ENCODE peak calls at places on chromosomes 16 and 17, in nine cellular contexts. L is colonic mucosa, Q is fibroblast of villous mesenchyme, A is spleen, N is heart left ventricle, O is right lobe of liver, E is hepatocyte, U is uterus, T is AG04450. H is an unnamed sample.

GRCh38 chr16:27429981-27430441 is 28.0 kb downstream of the IL21R start:
- DNase-seq in O (no peak), U (no peak), Q (no peak), N (no peak), A (peak), L (peak), E (no peak), T (no peak), H (no peak)

GRCh38 chr17:41651625-41652460 is 27.5 kb upstream of the KRT17 start:
- DNase-seq in N (peak), Q (no peak), U (no peak), O (no peak), A (peak), T (no peak), L (peak), E (peak), H (no peak)

GRCh38 chr17:77507116-77507885 is 366.5 kb downstream of the SEC14L1 start:
- DNase-seq in N (no peak), Q (no peak), T (no peak), U (peak), O (peak), A (peak), E (peak), L (no peak), H (no peak)

GRCh38 chr17:38579934-38580333 is 25.8 kb downstream of the SRCIN1 start:
- DNase-seq in N (no peak), L (no peak), O (no peak), U (no peak), A (no peak), T (no peak), E (peak), Q (peak), H (no peak)

GRCh38 chr17:45777388-45777787 is 6.7 kb upstream of the CRHR1 start:
- DNase-seq in L (no peak), A (no peak), O (no peak), U (no peak), T (no peak), E (no peak), Q (no peak), N (no peak), H (no peak)

GRCh38 chr16:90020838-90021382 is 1.7 kb upstream of the DBNDD1 start:
- DNase-seq in A (no peak), O (no peak), L (no peak), U (no peak), N (no peak), E (no peak), T (peak), Q (no peak), H (no peak)

GRCh38 chr16:87131061-87131995 is 185.9 kb downstream of the C16orf95 start:
- DNase-seq in O (no peak), Q (no peak), A (no peak), L (no peak), T (no peak), N (no peak), U (no peak), E (no peak), H (no peak)

GRCh38 chr16:85264752-85265151 is 152.5 kb upstream of the CIBAR2 start:
- DNase-seq in A (no peak), Q (no peak), T (no peak), L (no peak), E (no peak), U (no peak), N (no peak), O (no peak), H (no peak)

GRCh38 chr17:43852571-43852970 is 5.6 kb downstream of the CD300LG start:
- DNase-seq in A (no peak), O (no peak), T (no peak), U (no peak), N (no peak), E (no peak), Q (no peak), L (no peak), H (no peak)

GRCh38 chr17:79192503-79193500 is 118.2 kb downstream of the ENGASE start:
- DNase-seq in L (no peak), N (no peak), T (no peak), A (no peak), E (peak), U (no peak), O (no peak), Q (peak), H (no peak)

GRCh38 chr16:81752225-81752875 is 26.7 kb upstream of the PLCG2 start:
- DNase-seq in E (no peak), Q (no peak), N (peak), A (peak), T (no peak), U (no peak), L (peak), O (peak), H (no peak)

GRCh38 chr16:72099377-72099818 is 5.8 kb downstream of the DHX38 start:
- DNase-seq in N (no peak), E (peak), Q (peak), O (no peak), T (no peak), L (peak), U (no peak), A (no peak), H (no peak)

GRCh38 chr17:76382803-76383644 is 1.4 kb upstream of the SPHK1 start:
- DNase-seq in U (no peak), E (peak), N (peak), O (peak), Q (peak), L (peak), T (no peak), A (peak), H (no peak)

GRCh38 chr17:73304971-73305786 is 6.6 kb downstream of the CDC42EP4 start:
- DNase-seq in U (peak), N (peak), E (peak), L (peak), A (peak), O (no peak), T (no peak), Q (peak), H (no peak)

GRCh38 chr16:34803683-34804416 is 1344.4 kb downstream of the TP53TG3F start:
- DNase-seq in T (no peak), O (peak), Q (no peak), U (no peak), E (peak), A (peak), N (peak), L (no peak), H (no peak)

GRCh38 chr17:14755002-14755401 is 454.1 kb downstream of the HS3ST3B1 start:
- DNase-seq in A (no peak), O (no peak), E (peak), T (no peak), Q (peak), U (no peak), L (no peak), N (no peak), H (no peak)

GRCh38 chr17:67027031-67027628 is 17.2 kb upstream of the CACNG1 start:
- DNase-seq in O (no peak), A (no peak), T (no peak), L (no peak), N (no peak), E (no peak), Q (no peak), U (no peak), H (no peak)

GRCh38 chr17:78347453-78347852 is 12.4 kb downstream of the SOCS3 start:
- DNase-seq in N (peak), L (no peak), U (no peak), Q (no peak), A (no peak), O (no peak), E (no peak), T (no peak), H (no peak)

GRCh38 chr16:67540756-67541155 is 12.1 kb downstream of the RIPOR1 start:
- DNase-seq in U (no peak), N (no peak), E (no peak), T (no peak), A (no peak), Q (no peak), O (peak), L (no peak), H (no peak)

GRCh38 chr17:40174528-40174927 is 2.7 kb upstream of the RAPGEFL1 start:
- DNase-seq in T (no peak), A (no peak), O (no peak), Q (no peak), L (no peak), E (no peak), N (no peak), U (no peak), H (no peak)

GRCh38 chr17:4986951-4987766 is at the start of gene CAMTA2:
- DNase-seq in A (peak), O (peak), E (peak), L (peak), U (peak), N (peak), T (no peak), Q (peak), H (peak)

GRCh38 chr17:31320791-31321190 is 631 bp downstream of the EVI2A start:
- DNase-seq in E (no peak), Q (peak), T (no peak), L (no peak), O (no peak), A (no peak), N (no peak), U (no peak), H (no peak)
- H3K4me3 ChIP-seq in E (no peak), Q (no peak), T (no peak), L (peak), O (peak), A (peak), N (no peak), U (no peak), H (no peak)

GRCh38 chr16:75208242-75208825 is 1.4 kb upstream of the CTRB2 start:
- DNase-seq in N (peak), A (no peak), E (no peak), U (no peak), L (no peak), O (no peak), T (no peak), Q (no peak), H (no peak)

GRCh38 chr16:75207831-75208230 is 870 bp upstream of the CTRB2 start:
- DNase-seq in T (no peak), Q (no peak), A (no peak), N (peak), O (no peak), L (no peak), E (no peak), U (no peak), H (no peak)

GRCh38 chr16:75208861-75209505 is 2.0 kb upstream of the CTRB2 start:
- DNase-seq in T (no peak), Q (no peak), L (no peak), A (no peak), E (no peak), O (no peak), N (peak), U (no peak), H (no peak)

GRCh38 chr16:75204410-75204758 is 2.6 kb downstream of the CTRB2 start:
- DNase-seq in L (no peak), E (no peak), N (peak), A (no peak), U (no peak), Q (no peak), O (peak), T (no peak), H (no peak)

GRCh38 chr16:75206749-75207451 is at the start of gene CTRB2:
- DNase-seq in N (peak), O (peak), U (no peak), Q (no peak), E (no peak), L (no peak), T (no peak), A (no peak), H (no peak)
- TF ChIP-seq CTCF in N (no peak), O (no peak), U (no peak), Q (no peak), E (no peak), L (no peak), T (no peak), A (no peak), H (no peak)

GRCh38 chr16:88701541-88702363 is 4.5 kb downstream of the RNF166 start:
- DNase-seq in U (no peak), E (no peak), L (no peak), O (no peak), N (no peak), T (no peak), Q (no peak), A (peak), H (no peak)

GRCh38 chr16:88705076-88705684 is 1.0 kb downstream of the RNF166 start:
- DNase-seq in T (no peak), A (peak), N (no peak), L (no peak), Q (peak), E (no peak), O (no peak), U (no peak), H (no peak)

GRCh38 chr16:88702364-88703210 is 3.6 kb downstream of the RNF166 start:
- DNase-seq in Q (no peak), L (no peak), A (peak), O (no peak), E (no peak), T (no peak), U (no peak), N (no peak), H (no peak)

GRCh38 chr16:88705746-88706287 is 391 bp downstream of the RNF166 start:
- DNase-seq in Q (no peak), N (no peak), E (peak), L (no peak), O (no peak), A (peak), U (no peak), T (no peak), H (no peak)

GRCh38 chr16:88703486-88704309 is 2.5 kb downstream of the RNF166 start:
- DNase-seq in O (peak), U (no peak), A (peak), L (no peak), Q (no peak), E (no peak), T (no peak), N (peak), H (no peak)
- H3K4me3 ChIP-seq in O (peak), U (no peak), A (peak), L (peak), Q (no peak), E (no peak), T (no peak), N (no peak), H (no peak)

DNA sequence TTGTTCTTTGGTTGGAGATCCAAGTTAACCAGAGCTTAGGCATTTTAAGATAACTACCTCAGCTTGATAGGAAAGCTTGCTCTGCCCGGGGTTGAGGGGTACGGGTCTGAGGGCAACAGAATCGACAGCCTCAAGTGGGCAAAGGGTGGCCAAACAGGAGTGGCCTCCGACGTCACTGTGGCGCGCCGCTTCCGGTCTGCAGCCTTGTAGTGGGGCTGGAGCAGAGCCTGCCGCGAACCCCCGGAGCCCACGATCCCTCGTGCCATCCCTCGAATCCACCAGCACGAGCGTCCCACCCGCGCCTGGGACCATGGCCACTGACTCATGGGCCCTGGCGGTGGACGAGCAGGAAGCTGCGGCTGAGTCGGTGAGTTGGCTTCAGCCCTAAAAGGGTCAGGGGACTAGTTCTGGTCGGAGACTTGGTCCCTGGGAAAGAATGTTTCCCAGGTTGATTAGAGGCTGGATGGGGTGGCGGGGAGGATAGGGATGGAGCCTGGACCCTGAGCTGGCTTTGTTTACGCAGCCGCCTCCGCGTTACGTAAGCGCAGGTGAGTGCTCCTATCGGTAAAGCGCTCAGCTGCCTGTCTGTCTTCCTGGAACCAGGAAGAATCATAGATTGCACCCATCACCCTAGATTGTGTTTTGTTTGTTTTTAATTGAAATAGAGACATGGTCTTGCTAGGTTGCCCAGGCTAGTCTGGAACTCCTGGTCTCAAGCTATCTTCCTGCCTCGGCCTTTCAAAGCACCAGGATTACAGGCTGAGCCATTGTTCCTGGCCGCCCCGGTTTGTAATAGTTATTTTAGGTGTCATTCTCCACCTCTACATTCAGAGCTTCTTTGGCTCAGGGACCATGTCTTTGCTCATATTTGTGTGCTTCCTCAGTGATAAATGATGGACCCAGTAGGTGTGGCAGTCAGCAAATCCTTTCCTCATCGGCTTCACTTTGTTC is at the start of gene DDX19B:
- DNase-seq in U (peak), N (peak), T (no peak), O (peak), E (peak), L (peak), Q (peak), A (peak), H (peak)
- TF ChIP-seq CTCF in U (no peak), N (no peak), T (peak), O (peak), E (no peak), L (no peak), Q (peak), A (no peak), H (no peak)

GRCh38 chr17:74451557-74451956 is 14.9 kb upstream of the CD300A start:
- DNase-seq in O (no peak), L (no peak), U (no peak), Q (no peak), N (no peak), A (no peak), T (no peak), E (no peak), H (no peak)

GRCh38 chr17:74454197-74455024 is 12.0 kb upstream of the CD300A start:
- DNase-seq in A (peak), E (peak), N (no peak), O (peak), L (peak), Q (peak), U (peak), T (peak), H (peak)

GRCh38 chr17:74452027-74452840 is 14.2 kb upstream of the CD300A start:
- DNase-seq in E (no peak), O (no peak), N (peak), A (no peak), Q (no peak), U (no peak), T (no peak), L (peak), H (no peak)

GRCh38 chr17:74453665-74454196 is 12.7 kb upstream of the CD300A start:
- DNase-seq in A (no peak), E (no peak), O (peak), L (peak), U (no peak), Q (no peak), N (peak), T (no peak), H (no peak)

GRCh38 chr17:74452841-74453661 is 13.4 kb upstream of the CD300A start:
- DNase-seq in T (no peak), A (no peak), O (peak), L (no peak), Q (no peak), E (peak), U (no peak), N (peak), H (no peak)
- H3K4me3 ChIP-seq in T (no peak), A (no peak), O (peak), L (peak), Q (peak), E (no peak), U (peak), N (no peak), H (peak)

H was measured in tibial nerve.